ENCODE peak calls at places on chromosomes 3 and 15, in seven cellular contexts. Q, V, J, D, T, W and L are unnamed samples.
A peak's percentile ranks its signal among the peaks of the same experiment; 100 is the strongest.

GRCh38 chr3:4218426-4219226 is 84.5 kb upstream of the SETMAR start:
- DNase-seq in Q (no peak), V (no peak), J (no peak), D (no peak), T (no peak), W (no peak), L (no peak)

GRCh38 chr15:65197337-65197645 is 12.1 kb upstream of the CLPX start:
- DNase-seq in Q (no peak), V (no peak), J (no peak), D (no peak), T (no peak), W (no peak), L (no peak)

GRCh38 chr3:169980055-169980454 is 13.4 kb downstream of the SEC62 start:
- DNase-seq in Q (no peak), V (no peak), J (no peak), D (no peak), T (no peak), W (no peak), L (no peak)

GRCh38 chr3:128280466-128281455 is 127.5 kb downstream of the EEFSEC start:
- DNase-seq in Q (no peak), V (no peak), J (no peak), D (peak; percentile 37), T (no peak), W (no peak), L (no peak)

GRCh38 chr3:53513556-53514190 is 19.3 kb downstream of the CACNA1D start:
- DNase-seq in Q (no peak), V (no peak), J (no peak), D (no peak), T (peak; percentile 22), W (no peak), L (no peak)

GRCh38 chr3:9916734-9917680 is at the start of gene IL17RC:
- DNase-seq in Q (peak; percentile 97), V (no peak), J (peak; percentile 65), D (peak; percentile 73), T (peak; percentile 80), W (no peak), L (peak; percentile 87)

GRCh38 chr15:83305696-83306291 is 21.3 kb upstream of the BNC1 start:
- DNase-seq in Q (no peak), V (no peak), J (no peak), D (no peak), T (peak; percentile 28), W (no peak), L (peak; percentile 44)

GRCh38 chr3:108477511-108478147 is 32.8 kb downstream of the MYH15 start:
- DNase-seq in Q (peak; percentile 65), V (peak; percentile 46), J (peak; percentile 92), D (peak; percentile 78), T (peak; percentile 58), W (peak; percentile 60), L (peak; percentile 52)

GRCh38 chr3:8954938-8955763 is 8.1 kb downstream of the RAD18 start:
- DNase-seq in Q (no peak), V (no peak), J (no peak), D (no peak), T (no peak), W (no peak), L (no peak)

GRCh38 chr3:59998040-59998439 is 948.2 kb upstream of the CFAP20DC start:
- DNase-seq in Q (no peak), V (no peak), J (no peak), D (no peak), T (no peak), W (no peak), L (no peak)